ENCODE peak calls at places on chromosomes 1 and 21, in ten cellular contexts. One of them, this sample, is unnamed. For H3K4me1, the result is how much of the 10 kb centered on the place peaks cover.

GRCh38 chr1:111483166-111483565 is 9.4 kb downstream of the C1orf162 start:
- DNase-seq in HepG2: no peak
- DNase-seq in A673: no peak
- DNase-seq in right atrium auricular region: no peak
- DNase-seq in mesenchymal stem cell: no peak
- DNase-seq in ascending aorta: no peak
- DNase-seq in mesendoderm: no peak
- DNase-seq in upper lobe of right lung: no peak
- DNase-seq in heart left ventricle: no peak
- DNase-seq in HCT116: no peak
- DNase-seq in this sample: no peak

GRCh38 chr21:35026617-35027557 is 22.2 kb downstream of the RUNX1 start:
- DNase-seq in HepG2: peak
- DNase-seq in A673: no peak
- DNase-seq in right atrium auricular region: peak
- DNase-seq in mesenchymal stem cell: peak
- DNase-seq in ascending aorta: peak
- DNase-seq in mesendoderm: peak
- DNase-seq in upper lobe of right lung: peak
- DNase-seq in heart left ventricle: peak
- DNase-seq in HCT116: no peak
- DNase-seq in this sample: peak

GRCh38 chr1:167454304-167454928 is 63.9 kb downstream of the CD247 start:
- DNase-seq in HepG2: no peak
- DNase-seq in A673: no peak
- DNase-seq in right atrium auricular region: no peak
- DNase-seq in mesenchymal stem cell: no peak
- DNase-seq in ascending aorta: no peak
- DNase-seq in mesendoderm: peak
- DNase-seq in upper lobe of right lung: no peak
- DNase-seq in heart left ventricle: no peak
- DNase-seq in HCT116: no peak
- DNase-seq in this sample: no peak

GRCh38 chr1:60960846-60961542 is 121.4 kb upstream of the NFIA start:
- DNase-seq in HepG2: no peak
- DNase-seq in A673: no peak
- DNase-seq in right atrium auricular region: no peak
- DNase-seq in mesenchymal stem cell: no peak
- DNase-seq in ascending aorta: no peak
- DNase-seq in mesendoderm: no peak
- DNase-seq in upper lobe of right lung: no peak
- DNase-seq in heart left ventricle: no peak
- DNase-seq in HCT116: no peak
- DNase-seq in this sample: no peak

GRCh38 chr1:192485692-192486436 is 89.7 kb upstream of the RGS1 start:
- DNase-seq in HepG2: peak
- DNase-seq in A673: peak
- DNase-seq in right atrium auricular region: peak
- DNase-seq in mesenchymal stem cell: peak
- DNase-seq in ascending aorta: peak
- DNase-seq in mesendoderm: no peak
- DNase-seq in upper lobe of right lung: no peak
- DNase-seq in heart left ventricle: no peak
- DNase-seq in HCT116: no peak
- DNase-seq in this sample: no peak

GRCh38 chr1:24413350-24414163 is at the start of gene STPG1:
- DNase-seq in HepG2: peak
- DNase-seq in A673: peak
- DNase-seq in right atrium auricular region: peak
- DNase-seq in mesenchymal stem cell: peak
- DNase-seq in ascending aorta: peak
- DNase-seq in mesendoderm: peak
- DNase-seq in upper lobe of right lung: peak
- DNase-seq in heart left ventricle: peak
- DNase-seq in HCT116: peak
- DNase-seq in this sample: peak

GRCh38 chr1:25549273-25550154 is 6.1 kb downstream of the LDLRAP1 start:
- DNase-seq in HepG2: peak
- DNase-seq in A673: no peak
- DNase-seq in right atrium auricular region: no peak
- DNase-seq in mesenchymal stem cell: peak
- DNase-seq in ascending aorta: peak
- DNase-seq in mesendoderm: no peak
- DNase-seq in upper lobe of right lung: peak
- DNase-seq in heart left ventricle: peak
- DNase-seq in HCT116: peak
- DNase-seq in this sample: peak

GRCh38 chr1:107228704-107229103 is 87.9 kb downstream of the NTNG1 start:
- DNase-seq in HepG2: no peak
- DNase-seq in A673: no peak
- DNase-seq in right atrium auricular region: no peak
- DNase-seq in mesenchymal stem cell: no peak
- DNase-seq in ascending aorta: no peak
- DNase-seq in mesendoderm: no peak
- DNase-seq in upper lobe of right lung: no peak
- DNase-seq in heart left ventricle: no peak
- DNase-seq in HCT116: no peak
- DNase-seq in this sample: no peak

GRCh38 chr1:213201380-213202155 is 150.5 kb downstream of the RPS6KC1 start:
- DNase-seq in HepG2: no peak
- DNase-seq in A673: no peak
- DNase-seq in right atrium auricular region: no peak
- DNase-seq in mesenchymal stem cell: peak
- DNase-seq in ascending aorta: no peak
- DNase-seq in mesendoderm: no peak
- DNase-seq in upper lobe of right lung: no peak
- DNase-seq in heart left ventricle: no peak
- DNase-seq in HCT116: no peak
- DNase-seq in this sample: no peak

GRCh38 chr1:26580116-26580515 is 50.6 kb downstream of the RPS6KA1 start:
- DNase-seq in HepG2: no peak
- DNase-seq in A673: no peak
- DNase-seq in right atrium auricular region: no peak
- DNase-seq in mesenchymal stem cell: no peak
- DNase-seq in ascending aorta: no peak
- DNase-seq in mesendoderm: no peak
- DNase-seq in upper lobe of right lung: no peak
- DNase-seq in heart left ventricle: no peak
- DNase-seq in HCT116: no peak
- DNase-seq in this sample: no peak

GRCh38 chr1:99306056-99306455 is 41.8 kb downstream of the PLPPR4 start:
- DNase-seq in HepG2: no peak
- DNase-seq in A673: no peak
- DNase-seq in right atrium auricular region: no peak
- DNase-seq in mesenchymal stem cell: no peak
- DNase-seq in ascending aorta: no peak
- DNase-seq in mesendoderm: no peak
- DNase-seq in upper lobe of right lung: no peak
- DNase-seq in heart left ventricle: no peak
- DNase-seq in HCT116: no peak
- DNase-seq in this sample: peak
- H3K4me1 ChIP-seq in HepG2: under half
- H3K4me1 ChIP-seq in A673: under half
- H3K4me1 ChIP-seq in right atrium auricular region: under half
- H3K4me1 ChIP-seq in mesenchymal stem cell: under half
- H3K4me1 ChIP-seq in ascending aorta: under half
- H3K4me1 ChIP-seq in mesendoderm: under half
- H3K4me1 ChIP-seq in upper lobe of right lung: under half
- H3K4me1 ChIP-seq in heart left ventricle: under half
- H3K4me1 ChIP-seq in HCT116: under half
- H3K4me1 ChIP-seq in this sample: under half

DNA sequence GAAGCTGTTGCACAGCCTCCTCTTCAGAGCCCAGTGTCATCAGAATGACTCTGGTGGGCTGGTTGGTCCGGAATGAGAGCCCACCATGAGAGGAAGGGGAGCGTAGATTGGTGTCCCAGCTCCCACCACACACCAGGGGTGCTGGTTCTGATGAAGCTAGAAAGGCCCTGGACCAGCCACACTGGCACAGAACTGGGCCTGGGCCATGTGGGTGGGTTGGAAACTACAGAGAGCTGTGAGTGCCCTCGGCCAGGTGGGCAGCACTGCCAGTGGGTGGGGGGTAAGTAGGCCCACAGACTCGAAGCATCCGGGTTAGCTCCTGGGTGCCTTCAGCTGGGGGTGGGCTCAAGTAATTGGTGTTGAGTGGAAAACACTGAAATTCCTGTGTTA is 11.6 kb upstream of the TFF1 start:
- DNase-seq in HepG2: no peak
- DNase-seq in A673: no peak
- DNase-seq in right atrium auricular region: no peak
- DNase-seq in mesenchymal stem cell: no peak
- DNase-seq in ascending aorta: no peak
- DNase-seq in mesendoderm: no peak
- DNase-seq in upper lobe of right lung: no peak
- DNase-seq in heart left ventricle: no peak
- DNase-seq in HCT116: no peak
- DNase-seq in this sample: no peak
- H3K4me1 ChIP-seq in HepG2: under half
- H3K4me1 ChIP-seq in A673: under half
- H3K4me1 ChIP-seq in right atrium auricular region: under half
- H3K4me1 ChIP-seq in mesenchymal stem cell: under half
- H3K4me1 ChIP-seq in ascending aorta: under half
- H3K4me1 ChIP-seq in mesendoderm: under half
- H3K4me1 ChIP-seq in upper lobe of right lung: under half
- H3K4me1 ChIP-seq in heart left ventricle: under half
- H3K4me1 ChIP-seq in HCT116: under half
- H3K4me1 ChIP-seq in this sample: under half

GRCh38 chr1:155128469-155128754 is 736 bp downstream of the EFNA1 start:
- DNase-seq in HepG2: no peak
- DNase-seq in A673: no peak
- DNase-seq in right atrium auricular region: no peak
- DNase-seq in mesenchymal stem cell: no peak
- DNase-seq in ascending aorta: no peak
- DNase-seq in mesendoderm: no peak
- DNase-seq in upper lobe of right lung: no peak
- DNase-seq in heart left ventricle: no peak
- DNase-seq in HCT116: no peak
- DNase-seq in this sample: no peak
- H3K4me1 ChIP-seq in HepG2: half or more
- H3K4me1 ChIP-seq in A673: under half
- H3K4me1 ChIP-seq in right atrium auricular region: half or more
- H3K4me1 ChIP-seq in mesenchymal stem cell: half or more
- H3K4me1 ChIP-seq in ascending aorta: under half
- H3K4me1 ChIP-seq in mesendoderm: under half
- H3K4me1 ChIP-seq in upper lobe of right lung: under half
- H3K4me1 ChIP-seq in heart left ventricle: half or more
- H3K4me1 ChIP-seq in HCT116: under half
- H3K4me1 ChIP-seq in this sample: half or more

DNA sequence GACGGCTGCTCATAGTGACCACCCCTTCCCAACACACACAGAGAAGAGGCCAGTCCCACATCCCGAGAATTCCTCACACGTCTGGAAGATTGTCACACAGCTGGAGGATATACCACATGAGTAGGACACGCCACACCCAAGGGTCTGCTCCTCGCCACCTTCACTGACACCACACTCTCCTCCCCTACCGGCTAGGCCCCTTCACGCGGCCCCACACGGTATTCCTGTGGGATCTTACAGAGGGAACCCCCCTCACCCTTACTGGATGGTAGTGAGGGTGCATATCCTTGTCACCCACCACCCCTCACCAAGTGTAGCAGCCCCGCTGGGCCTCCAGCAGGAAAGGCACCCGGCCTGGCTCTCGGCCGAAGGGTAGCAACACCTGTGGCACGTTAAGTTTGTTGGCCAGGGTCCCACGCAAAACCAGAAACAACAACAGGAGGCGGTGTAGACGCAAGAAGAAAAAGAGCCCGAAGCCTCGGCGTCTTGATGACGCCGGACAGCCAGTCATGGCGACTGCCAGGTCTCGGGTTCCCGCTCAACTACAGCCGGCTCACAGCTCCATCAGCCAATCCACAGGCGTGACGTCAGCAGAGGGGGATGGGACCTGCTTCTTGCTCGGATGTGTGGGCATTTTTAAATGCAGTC is at the start of gene NUP210L:
- DNase-seq in HepG2: no peak
- DNase-seq in A673: no peak
- DNase-seq in right atrium auricular region: peak
- DNase-seq in mesenchymal stem cell: no peak
- DNase-seq in ascending aorta: peak
- DNase-seq in mesendoderm: peak
- DNase-seq in upper lobe of right lung: peak
- DNase-seq in heart left ventricle: peak
- DNase-seq in HCT116: no peak
- DNase-seq in this sample: peak
- H3K4me1 ChIP-seq in HepG2: under half
- H3K4me1 ChIP-seq in A673: under half
- H3K4me1 ChIP-seq in right atrium auricular region: under half
- H3K4me1 ChIP-seq in mesenchymal stem cell: under half
- H3K4me1 ChIP-seq in ascending aorta: under half
- H3K4me1 ChIP-seq in mesendoderm: under half
- H3K4me1 ChIP-seq in upper lobe of right lung: under half
- H3K4me1 ChIP-seq in heart left ventricle: half or more
- H3K4me1 ChIP-seq in HCT116: under half
- H3K4me1 ChIP-seq in this sample: half or more

GRCh38 chr1:157782946-157783345 is 6.0 kb upstream of the FCRL2 start:
- DNase-seq in HepG2: no peak
- DNase-seq in A673: no peak
- DNase-seq in right atrium auricular region: no peak
- DNase-seq in mesenchymal stem cell: no peak
- DNase-seq in ascending aorta: no peak
- DNase-seq in mesendoderm: no peak
- DNase-seq in upper lobe of right lung: no peak
- DNase-seq in heart left ventricle: no peak
- DNase-seq in HCT116: no peak
- DNase-seq in this sample: no peak
- H3K4me1 ChIP-seq in HepG2: under half
- H3K4me1 ChIP-seq in A673: under half
- H3K4me1 ChIP-seq in right atrium auricular region: under half
- H3K4me1 ChIP-seq in mesenchymal stem cell: under half
- H3K4me1 ChIP-seq in ascending aorta: under half
- H3K4me1 ChIP-seq in mesendoderm: under half
- H3K4me1 ChIP-seq in upper lobe of right lung: under half
- H3K4me1 ChIP-seq in heart left ventricle: under half
- H3K4me1 ChIP-seq in HCT116: under half
- H3K4me1 ChIP-seq in this sample: under half